ENCODE peak calls at places on chromosomes 16 and 17, in four cellular contexts. A, Q, M and X are unnamed samples.

GRCh38 chr17:65600518-65600917 is 39.1 kb upstream of the AXIN2 start:
- DNase-seq in A (no peak), M (no peak), Q (no peak), X (no peak)

GRCh38 chr17:71830916-71831315 is 289.9 kb upstream of the SOX9 start:
- DNase-seq in Q (no peak), A (no peak), M (no peak), X (no peak)

GRCh38 chr16:3791701-3792100 is 74.4 kb upstream of the TRAP1 start:
- DNase-seq in Q (no peak), M (no peak), A (no peak), X (no peak)

GRCh38 chr17:60372790-60373483 is 19.0 kb downstream of the USP32 start:
- DNase-seq in A (no peak), Q (no peak), M (no peak), X (no peak)

GRCh38 chr16:77711775-77712174 is 10.5 kb upstream of the NUDT7 start:
- DNase-seq in Q (no peak), M (no peak), A (no peak), X (no peak)

GRCh38 chr16:58046936-58047335 is 21.4 kb downstream of the MMP15 start:
- DNase-seq in A (no peak), Q (no peak), M (no peak), X (no peak)

GRCh38 chr17:78185981-78186688 is 717 bp downstream of the TK1 start:
- DNase-seq in Q (no peak), A (peak), M (no peak), X (no peak)

GRCh38 chr17:15092762-15093161 is 172.4 kb downstream of the PMP22 start:
- DNase-seq in Q (no peak), A (no peak), M (no peak), X (no peak)

GRCh38 chr17:59651346-59651745 is 31.7 kb downstream of the CLTC start:
- DNase-seq in M (no peak), Q (no peak), A (no peak), X (peak)

GRCh38 chr17:35046740-35047283 is 16.7 kb downstream of the RFFL start:
- DNase-seq in M (peak), A (no peak), Q (peak), X (no peak)

GRCh38 chr17:61309857-61310256 is 89.8 kb upstream of the TBX2 start:
- DNase-seq in M (no peak), Q (no peak), A (no peak), X (no peak)

GRCh38 chr17:15649861-15650391 is 30.4 kb upstream of the FBXW10B start:
- DNase-seq in Q (no peak), A (no peak), M (no peak), X (no peak)

GRCh38 chr16:71933913-71934696 is 38.8 kb downstream of the IST1 start:
- DNase-seq in M (no peak), A (no peak), Q (no peak), X (no peak)

GRCh38 chr16:47873434-47873833 is 282.4 kb downstream of the ABCC12 start:
- DNase-seq in M (no peak), A (no peak), Q (no peak), X (peak)

GRCh38 chr16:88428156-88428555 is 24.9 kb upstream of the ZFPM1 start:
- DNase-seq in A (no peak), Q (no peak), M (no peak), X (no peak)

GRCh38 chr17:57986841-57987581 is 1.0 kb downstream of the VEZF1 start:
- DNase-seq in M (peak), A (peak), Q (peak), X (no peak)

DNA sequence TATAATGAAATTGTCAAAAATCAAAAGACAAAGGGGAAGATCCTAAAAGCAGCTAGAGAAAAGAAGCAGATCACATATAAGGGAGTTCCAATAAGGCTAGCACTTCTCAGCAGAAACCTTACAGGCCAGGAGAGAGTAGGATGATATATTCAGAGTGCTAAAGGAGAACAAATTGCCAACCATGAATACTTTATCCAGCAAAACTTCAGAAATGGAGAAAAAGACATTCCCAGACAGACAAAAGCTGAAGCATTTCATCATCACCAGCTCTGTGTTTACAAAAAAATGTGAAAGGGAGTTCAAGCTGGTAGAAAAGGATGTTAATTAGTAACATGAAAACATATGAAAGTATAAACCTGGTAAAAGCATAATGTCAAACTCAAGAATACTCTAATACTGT is 37.4 kb downstream of the CDR2 start:
- DNase-seq in A (no peak), M (no peak), Q (no peak), X (no peak)
- H3K4me3 ChIP-seq in A (no peak), M (no peak), Q (no peak), X (no peak)

GRCh38 chr16:85616608-85617311 is 3.6 kb downstream of the GSE1 start:
- DNase-seq in A (peak), Q (no peak), M (no peak), X (no peak)
- H3K4me3 ChIP-seq in A (peak), Q (peak), M (no peak), X (peak)

GRCh38 chr17:68289936-68290267 is 1.0 kb downstream of the SLC16A6 start:
- DNase-seq in A (no peak), M (no peak), Q (no peak), X (no peak)
- H3K4me3 ChIP-seq in A (peak), M (peak), Q (peak), X (peak)

GRCh38 chr16:53090591-53091507 is 36.1 kb downstream of the CHD9 start:
- DNase-seq in Q (no peak), M (no peak), A (peak), X (no peak)
- H3K4me3 ChIP-seq in Q (no peak), M (no peak), A (peak), X (no peak)

DNA sequence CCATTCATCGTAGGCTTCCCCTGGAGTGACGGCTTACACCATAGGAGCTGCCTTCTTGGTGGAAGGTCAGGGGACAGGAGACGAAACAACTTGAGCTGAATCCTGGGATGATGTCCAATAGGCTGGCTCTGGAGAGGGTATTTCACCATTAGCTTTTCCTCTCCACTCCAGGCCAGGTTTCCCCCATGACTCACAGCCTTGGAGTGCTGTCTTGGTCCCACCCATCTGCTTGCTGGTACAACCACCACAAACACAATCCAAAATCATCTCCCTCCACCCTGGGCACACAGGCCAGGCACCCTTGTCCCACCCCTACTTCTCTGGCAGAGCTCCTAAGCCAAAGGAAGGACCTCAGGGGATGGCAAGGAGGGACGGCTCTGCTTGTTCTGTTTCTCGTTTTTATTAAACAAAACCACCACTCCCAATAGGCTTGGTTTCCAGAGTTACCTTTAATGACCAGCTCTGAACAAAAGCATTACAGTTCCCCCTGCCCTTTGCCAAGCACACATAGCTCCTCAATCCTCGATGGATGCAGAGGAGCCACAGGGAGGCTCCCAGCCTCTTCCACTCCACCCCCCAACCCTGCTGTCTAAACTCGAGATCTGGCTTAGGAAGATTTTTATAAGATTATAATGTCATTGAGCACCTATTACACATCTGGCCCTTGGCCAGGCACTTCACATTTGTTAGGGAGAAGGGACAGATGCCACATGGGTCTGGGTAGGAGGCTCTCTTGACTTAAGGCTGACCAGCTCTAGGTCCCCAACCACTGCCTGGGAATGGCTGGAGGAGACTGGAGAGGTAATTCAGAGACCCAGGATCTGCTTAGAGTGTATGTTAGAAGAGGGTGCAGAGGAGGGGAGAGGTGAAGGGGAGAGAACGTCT is 13.3 kb downstream of the CAVIN1 start:
- DNase-seq in M (no peak), A (peak), Q (no peak), X (no peak)
- H3K4me3 ChIP-seq in M (no peak), A (peak), Q (no peak), X (no peak)

GRCh38 chr17:19407601-19408380 is 3.2 kb upstream of the RNF112 start:
- DNase-seq in M (no peak), A (no peak), Q (no peak), X (no peak)

GRCh38 chr17:19410101-19410500 is 931 bp upstream of the RNF112 start:
- DNase-seq in M (no peak), Q (no peak), A (no peak), X (no peak)

GRCh38 chr17:19409509-19409908 is 1.5 kb upstream of the RNF112 start:
- DNase-seq in A (no peak), M (no peak), Q (no peak), X (no peak)

GRCh38 chr17:19410875-19411291 is at the start of gene RNF112:
- DNase-seq in M (no peak), A (peak), Q (no peak), X (no peak)

GRCh38 chr17:19409066-19409465 is 2.0 kb upstream of the RNF112 start:
- DNase-seq in Q (no peak), A (no peak), M (no peak), X (no peak)
- H3K4me3 ChIP-seq in Q (no peak), A (no peak), M (no peak), X (no peak)

GRCh38 chr17:44749076-44750020 is 9.4 kb upstream of the ADAM11 start:
- DNase-seq in Q (no peak), M (no peak), A (peak), X (no peak)
- H3K4me3 ChIP-seq in Q (no peak), M (no peak), A (peak), X (no peak)

GRCh38 chr16:85908889-85909584 is 10.1 kb downstream of the IRF8 start:
- DNase-seq in Q (no peak), A (no peak), M (no peak), X (no peak)
- H3K4me3 ChIP-seq in Q (no peak), A (no peak), M (no peak), X (no peak)